ENCODE peak calls at places on chromosomes 11 and 22, in eight cellular contexts. One of them, this sample, is unnamed.

GRCh38 chr22:30781271-30781875 is 86.7 kb downstream of the OSBP2 start:
- DNase-seq in cardiac fibroblast: no peak
- DNase-seq in posterior vena cava: no peak
- DNase-seq in uterus: no peak
- DNase-seq in HFFc6: peak; percentile 4
- DNase-seq in iris pigment epithelial cell: peak; percentile 9
- DNase-seq in NCI-H1092 treated with DMSO at 0.1 percent for 48 hours: no peak
- DNase-seq in stimulated activated CD8-positive, alpha-beta memory T cell treated with anti-CD3 and anti-CD28 coated beads, Interleukin-2, amount 100 ng/mL, for 48 hours: no peak
- DNase-seq in this sample: no peak

GRCh38 chr11:112355726-112356125 is 95.1 kb upstream of the PLET1 start:
- DNase-seq in cardiac fibroblast: peak; percentile 32
- DNase-seq in posterior vena cava: no peak
- DNase-seq in uterus: peak; percentile 57
- DNase-seq in HFFc6: peak; percentile 6
- DNase-seq in iris pigment epithelial cell: peak; percentile 39
- DNase-seq in NCI-H1092 treated with DMSO at 0.1 percent for 48 hours: peak; percentile 81
- DNase-seq in stimulated activated CD8-positive, alpha-beta memory T cell treated with anti-CD3 and anti-CD28 coated beads, Interleukin-2, amount 100 ng/mL, for 48 hours: peak; percentile 7
- DNase-seq in this sample: no peak

GRCh38 chr11:61890536-61891330 is 612 bp downstream of the FADS3 start:
- DNase-seq in cardiac fibroblast: peak; percentile 86
- DNase-seq in posterior vena cava: peak; percentile 93
- DNase-seq in uterus: peak; percentile 60
- DNase-seq in HFFc6: peak; percentile 80
- DNase-seq in iris pigment epithelial cell: peak; percentile 77
- DNase-seq in NCI-H1092 treated with DMSO at 0.1 percent for 48 hours: peak; percentile 12
- DNase-seq in stimulated activated CD8-positive, alpha-beta memory T cell treated with anti-CD3 and anti-CD28 coated beads, Interleukin-2, amount 100 ng/mL, for 48 hours: peak; percentile 22
- DNase-seq in this sample: no peak

GRCh38 chr11:102971766-102972165 is 16.2 kb upstream of the MMP13 start:
- DNase-seq in cardiac fibroblast: no peak
- DNase-seq in posterior vena cava: no peak
- DNase-seq in uterus: no peak
- DNase-seq in HFFc6: peak; percentile 53
- DNase-seq in iris pigment epithelial cell: no peak
- DNase-seq in NCI-H1092 treated with DMSO at 0.1 percent for 48 hours: no peak
- DNase-seq in stimulated activated CD8-positive, alpha-beta memory T cell treated with anti-CD3 and anti-CD28 coated beads, Interleukin-2, amount 100 ng/mL, for 48 hours: no peak
- DNase-seq in this sample: no peak

GRCh38 chr22:19497245-19497644 is 17.5 kb downstream of the CDC45 start:
- DNase-seq in cardiac fibroblast: peak; percentile 93
- DNase-seq in posterior vena cava: no peak
- DNase-seq in uterus: no peak
- DNase-seq in HFFc6: peak; percentile 87
- DNase-seq in iris pigment epithelial cell: peak; percentile 96
- DNase-seq in NCI-H1092 treated with DMSO at 0.1 percent for 48 hours: peak; percentile 31
- DNase-seq in stimulated activated CD8-positive, alpha-beta memory T cell treated with anti-CD3 and anti-CD28 coated beads, Interleukin-2, amount 100 ng/mL, for 48 hours: no peak
- DNase-seq in this sample: no peak

GRCh38 chr22:42991010-42991651 is 23.8 kb downstream of the PACSIN2 start:
- DNase-seq in cardiac fibroblast: peak; percentile 92
- DNase-seq in posterior vena cava: no peak
- DNase-seq in uterus: no peak
- DNase-seq in HFFc6: peak; percentile 93
- DNase-seq in iris pigment epithelial cell: peak; percentile 87
- DNase-seq in NCI-H1092 treated with DMSO at 0.1 percent for 48 hours: no peak
- DNase-seq in stimulated activated CD8-positive, alpha-beta memory T cell treated with anti-CD3 and anti-CD28 coated beads, Interleukin-2, amount 100 ng/mL, for 48 hours: no peak
- DNase-seq in this sample: no peak

GRCh38 chr22:46234851-46235437 is 15.1 kb downstream of the CDPF1 start:
- DNase-seq in cardiac fibroblast: no peak
- DNase-seq in posterior vena cava: no peak
- DNase-seq in uterus: no peak
- DNase-seq in HFFc6: no peak
- DNase-seq in iris pigment epithelial cell: no peak
- DNase-seq in NCI-H1092 treated with DMSO at 0.1 percent for 48 hours: no peak
- DNase-seq in stimulated activated CD8-positive, alpha-beta memory T cell treated with anti-CD3 and anti-CD28 coated beads, Interleukin-2, amount 100 ng/mL, for 48 hours: no peak
- DNase-seq in this sample: no peak

GRCh38 chr11:44398266-44399045 is 88.5 kb upstream of the ALX4 start:
- DNase-seq in cardiac fibroblast: no peak
- DNase-seq in posterior vena cava: no peak
- DNase-seq in uterus: no peak
- DNase-seq in HFFc6: no peak
- DNase-seq in iris pigment epithelial cell: no peak
- DNase-seq in NCI-H1092 treated with DMSO at 0.1 percent for 48 hours: no peak
- DNase-seq in stimulated activated CD8-positive, alpha-beta memory T cell treated with anti-CD3 and anti-CD28 coated beads, Interleukin-2, amount 100 ng/mL, for 48 hours: no peak
- DNase-seq in this sample: no peak

GRCh38 chr11:3049430-3050243 is 7.6 kb downstream of the CARS1 start:
- DNase-seq in cardiac fibroblast: peak; percentile 96
- DNase-seq in posterior vena cava: peak; percentile 96
- DNase-seq in uterus: peak; percentile 75
- DNase-seq in HFFc6: peak; percentile 96
- DNase-seq in iris pigment epithelial cell: peak; percentile 98
- DNase-seq in NCI-H1092 treated with DMSO at 0.1 percent for 48 hours: peak; percentile 47
- DNase-seq in stimulated activated CD8-positive, alpha-beta memory T cell treated with anti-CD3 and anti-CD28 coated beads, Interleukin-2, amount 100 ng/mL, for 48 hours: peak; percentile 49
- DNase-seq in this sample: no peak

GRCh38 chr11:1749020-1749758 is 1.2 kb downstream of the IFITM10 start:
- DNase-seq in cardiac fibroblast: peak; percentile 29
- DNase-seq in posterior vena cava: peak; percentile 82
- DNase-seq in uterus: no peak
- DNase-seq in HFFc6: no peak
- DNase-seq in iris pigment epithelial cell: no peak
- DNase-seq in NCI-H1092 treated with DMSO at 0.1 percent for 48 hours: no peak
- DNase-seq in stimulated activated CD8-positive, alpha-beta memory T cell treated with anti-CD3 and anti-CD28 coated beads, Interleukin-2, amount 100 ng/mL, for 48 hours: no peak
- DNase-seq in this sample: no peak

GRCh38 chr11:13376838-13377237 is 86.2 kb downstream of the BTBD10 start:
- DNase-seq in cardiac fibroblast: no peak
- DNase-seq in posterior vena cava: no peak
- DNase-seq in uterus: no peak
- DNase-seq in HFFc6: no peak
- DNase-seq in iris pigment epithelial cell: no peak
- DNase-seq in NCI-H1092 treated with DMSO at 0.1 percent for 48 hours: peak; percentile 32
- DNase-seq in stimulated activated CD8-positive, alpha-beta memory T cell treated with anti-CD3 and anti-CD28 coated beads, Interleukin-2, amount 100 ng/mL, for 48 hours: no peak
- DNase-seq in this sample: no peak

GRCh38 chr11:118050208-118050891 is 26.5 kb upstream of the TMPRSS4 start:
- DNase-seq in cardiac fibroblast: no peak
- DNase-seq in posterior vena cava: peak; percentile 32
- DNase-seq in uterus: no peak
- DNase-seq in HFFc6: no peak
- DNase-seq in iris pigment epithelial cell: no peak
- DNase-seq in NCI-H1092 treated with DMSO at 0.1 percent for 48 hours: no peak
- DNase-seq in stimulated activated CD8-positive, alpha-beta memory T cell treated with anti-CD3 and anti-CD28 coated beads, Interleukin-2, amount 100 ng/mL, for 48 hours: no peak
- DNase-seq in this sample: no peak

GRCh38 chr22:38290347-38290746 is 17.5 kb upstream of the TMEM184B start:
- DNase-seq in cardiac fibroblast: no peak
- DNase-seq in posterior vena cava: no peak
- DNase-seq in uterus: no peak
- DNase-seq in HFFc6: no peak
- DNase-seq in iris pigment epithelial cell: no peak
- DNase-seq in NCI-H1092 treated with DMSO at 0.1 percent for 48 hours: no peak
- DNase-seq in stimulated activated CD8-positive, alpha-beta memory T cell treated with anti-CD3 and anti-CD28 coated beads, Interleukin-2, amount 100 ng/mL, for 48 hours: no peak
- DNase-seq in this sample: no peak

GRCh38 chr11:11985016-11985715 is 23.3 kb downstream of the DKK3 start:
- DNase-seq in cardiac fibroblast: peak; percentile 80
- DNase-seq in posterior vena cava: no peak
- DNase-seq in uterus: no peak
- DNase-seq in HFFc6: peak; percentile 86
- DNase-seq in iris pigment epithelial cell: peak; percentile 82
- DNase-seq in NCI-H1092 treated with DMSO at 0.1 percent for 48 hours: no peak
- DNase-seq in stimulated activated CD8-positive, alpha-beta memory T cell treated with anti-CD3 and anti-CD28 coated beads, Interleukin-2, amount 100 ng/mL, for 48 hours: no peak
- DNase-seq in this sample: no peak

This sample was measured in mesothelial cell of epicardium.